ENCODE peak calls at places on chromosomes 2 and 18, in nine cellular contexts. U, R, O, I, F, Z, K, A and X are unnamed samples.
A peak's percentile ranks its signal among the peaks of the same experiment; 100 is the strongest.

GRCh38 chr2:219126555-219126954 is 34.1 kb downstream of the NHEJ1 start:
- DNase-seq in U (no peak), R (no peak), O (no peak), I (no peak), F (no peak), Z (no peak), K (no peak), A (no peak), X (peak; percentile 76)

GRCh38 chr18:13243363-13243762 is 24.8 kb downstream of the LDLRAD4 start:
- DNase-seq in U (no peak), R (no peak), O (no peak), I (no peak), F (no peak), Z (no peak), K (no peak), A (no peak), X (no peak)

GRCh38 chr18:4639628-4640310 is 184.7 kb upstream of the DLGAP1 start:
- DNase-seq in U (no peak), R (no peak), O (no peak), I (peak; percentile 93), F (no peak), Z (no peak), K (peak; percentile 14), A (no peak), X (no peak)

GRCh38 chr18:59623456-59624383 is 73.5 kb downstream of the CCBE1 start:
- DNase-seq in U (peak; percentile 75), R (no peak), O (no peak), I (no peak), F (no peak), Z (peak; percentile 63), K (peak; percentile 82), A (no peak), X (peak; percentile 19)

GRCh38 chr18:25234740-25235345 is 117.1 kb downstream of the ZNF521 start:
- DNase-seq in U (no peak), R (no peak), O (no peak), I (no peak), F (no peak), Z (no peak), K (no peak), A (peak; percentile 52), X (no peak)

GRCh38 chr2:70523996-70524965 is 29.3 kb downstream of the TGFA start:
- DNase-seq in U (peak; percentile 99), R (no peak), O (peak; percentile 86), I (no peak), F (peak; percentile 64), Z (peak; percentile 34), K (peak; percentile 86), A (no peak), X (peak; percentile 99)

GRCh38 chr18:23958036-23958435 is 56.5 kb upstream of the TTC39C start:
- DNase-seq in U (no peak), R (no peak), O (no peak), I (no peak), F (no peak), Z (no peak), K (peak; percentile 54), A (no peak), X (no peak)

GRCh38 chr2:220315098-220315785 is 687.8 kb downstream of the SLC4A3 start:
- DNase-seq in U (no peak), R (no peak), O (no peak), I (no peak), F (no peak), Z (no peak), K (no peak), A (no peak), X (no peak)

GRCh38 chr2:46202987-46203386 is 94.2 kb upstream of the EPAS1 start:
- DNase-seq in U (no peak), R (no peak), O (no peak), I (no peak), F (no peak), Z (no peak), K (no peak), A (no peak), X (no peak)

GRCh38 chr2:202172439-202173191 is 65.8 kb downstream of the SUMO1 start:
- DNase-seq in U (no peak), R (no peak), O (no peak), I (no peak), F (no peak), Z (peak; percentile 59), K (peak; percentile 42), A (no peak), X (no peak)

GRCh38 chr2:18856766-18857165 is 267.4 kb upstream of the NT5C1B start:
- DNase-seq in U (no peak), R (no peak), O (no peak), I (no peak), F (no peak), Z (no peak), K (peak; percentile 3), A (no peak), X (no peak)

GRCh38 chr2:38509322-38509946 is 93.3 kb downstream of the HNRNPLL start:
- DNase-seq in U (peak; percentile 62), R (no peak), O (no peak), I (no peak), F (no peak), Z (peak; percentile 82), K (peak; percentile 83), A (peak; percentile 85), X (peak; percentile 71)

GRCh38 chr2:219484343-219485200 is 14.1 kb upstream of the GMPPA start:
- DNase-seq in U (no peak), R (peak; percentile 63), O (no peak), I (no peak), F (peak; percentile 75), Z (no peak), K (no peak), A (no peak), X (no peak)

GRCh38 chr2:99680946-99681345 is 191.1 kb upstream of the REV1 start:
- DNase-seq in U (no peak), R (no peak), O (no peak), I (no peak), F (no peak), Z (peak; percentile 82), K (peak; percentile 83), A (no peak), X (peak; percentile 18)

GRCh38 chr18:10036479-10036878 is 122.7 kb downstream of the VAPA start:
- DNase-seq in U (no peak), R (no peak), O (no peak), I (no peak), F (no peak), Z (no peak), K (no peak), A (no peak), X (no peak)

GRCh38 chr2:101440127-101440738 is 34.7 kb downstream of the RFX8 start:
- DNase-seq in U (no peak), R (no peak), O (no peak), I (no peak), F (no peak), Z (peak; percentile 66), K (peak; percentile 73), A (peak; percentile 86), X (no peak)

GRCh38 chr2:155412599-155412998 is 714.1 kb downstream of the KCNJ3 start:
- DNase-seq in U (no peak), R (no peak), O (no peak), I (peak; percentile 78), F (peak; percentile 16), Z (no peak), K (no peak), A (no peak), X (no peak)

DNA sequence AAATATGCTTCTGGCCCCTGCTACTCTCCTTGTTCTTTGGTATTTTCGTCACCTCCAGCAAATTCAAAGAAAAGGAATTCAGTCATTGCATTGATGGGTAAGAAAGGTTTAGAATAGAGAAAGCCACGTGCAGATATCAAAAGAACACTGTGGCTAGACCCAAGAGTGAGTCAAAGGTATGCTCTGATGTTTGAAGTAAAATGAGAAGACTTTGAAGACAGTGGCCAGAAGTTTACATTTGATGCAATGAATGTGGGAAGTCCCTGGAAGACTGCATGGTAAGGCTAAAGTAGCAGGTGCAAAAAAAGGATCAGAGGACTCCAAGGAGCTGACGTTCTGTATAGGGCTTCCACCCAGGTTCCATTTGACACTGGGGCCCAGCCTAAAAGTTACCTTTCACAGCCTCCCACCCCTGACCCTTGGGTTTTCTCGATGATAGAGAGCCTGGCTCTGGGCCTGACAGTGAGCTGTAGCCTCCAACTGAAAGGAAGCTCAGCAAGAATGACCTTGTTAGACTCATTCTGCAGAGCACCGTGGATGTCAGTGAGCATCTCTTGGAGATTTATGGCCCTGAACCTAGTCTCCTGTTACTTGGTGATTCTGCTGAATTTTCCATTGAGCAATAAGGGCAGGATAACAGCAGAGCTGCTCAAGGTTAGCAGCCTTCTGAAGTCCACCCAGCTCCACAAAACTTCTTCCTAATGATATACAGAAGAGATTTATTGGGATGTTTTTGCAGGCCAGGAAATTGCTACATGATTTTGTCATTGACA is 223.7 kb upstream of the RBBP8 start:
- DNase-seq in U (no peak), R (no peak), O (no peak), I (no peak), F (no peak), Z (peak; percentile 31), K (peak; percentile 80), A (no peak), X (no peak)
- H2AFZ ChIP-seq in U (no peak overlapping the region), R (no peak overlapping the region), O (no peak overlapping the region), I (no peak overlapping the region), F (no peak overlapping the region), Z (no peak overlapping the region), K (no peak overlapping the region), A (no peak overlapping the region), X (no peak overlapping the region)

DNA sequence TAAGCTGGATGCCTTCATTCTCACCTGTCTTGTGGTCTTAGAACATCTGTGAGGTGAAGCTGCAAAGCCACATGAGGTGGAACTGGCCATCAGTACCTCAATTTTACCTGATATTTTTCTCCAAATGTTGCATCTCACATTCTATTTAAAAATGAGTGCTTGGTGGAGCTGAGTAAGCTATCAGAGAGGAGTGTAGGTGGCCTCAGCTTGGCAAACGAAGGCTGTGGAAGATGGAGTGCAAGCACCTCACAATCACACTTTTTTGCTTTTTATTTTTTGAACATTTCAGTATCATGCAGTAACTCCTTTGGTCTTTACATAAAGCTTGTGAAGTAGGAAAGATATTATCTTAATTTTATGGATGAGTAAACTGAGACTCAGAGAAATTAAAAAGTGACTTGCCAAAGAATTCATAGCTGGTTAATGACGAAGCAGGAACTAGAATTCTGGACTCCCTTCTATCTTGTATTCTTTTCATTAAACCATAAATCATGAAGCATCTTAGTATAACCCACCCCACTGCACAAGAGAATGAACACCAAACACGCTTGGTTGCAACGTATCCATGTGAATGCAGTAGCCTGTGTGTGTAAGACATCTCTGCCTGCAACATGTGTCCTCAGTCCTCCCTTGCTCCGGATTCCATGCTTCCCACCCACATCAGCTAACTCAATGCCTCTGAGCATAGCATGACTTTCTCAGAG is 27.2 kb downstream of the C2orf49 start:
- DNase-seq in U (no peak), R (no peak), O (no peak), I (no peak), F (no peak), Z (no peak), K (peak; percentile 65), A (no peak), X (no peak)
- TF ChIP-seq CTCF in U (no peak), R (no peak), O (no peak), I (no peak), F (no peak), Z (no peak), K (no peak), A (no peak), X (no peak)

GRCh38 chr2:172640389-172640788 is 84.5 kb downstream of the PDK1 start:
- DNase-seq in U (no peak), R (no peak), O (no peak), I (no peak), F (no peak), Z (peak; percentile 65), K (peak; percentile 5), A (no peak), X (peak; percentile 45)
- H2AFZ ChIP-seq in U (no peak overlapping the region), R (no peak overlapping the region), O (no peak overlapping the region), I (no peak overlapping the region), F (no peak overlapping the region), Z (no peak overlapping the region), K (peak overlapping the region; percentile 8), A (no peak overlapping the region), X (no peak overlapping the region)

GRCh38 chr18:6543330-6543908 is 128.7 kb upstream of the L3MBTL4 start:
- DNase-seq in U (peak; percentile 27), R (peak; percentile 42), O (no peak), I (peak; percentile 19), F (peak; percentile 64), Z (peak; percentile 55), K (peak; percentile 31), A (peak; percentile 60), X (peak; percentile 72)
- TF ChIP-seq CTCF in U (peak; percentile 42), R (peak; percentile 70), O (peak; percentile 3), I (peak; percentile 76), F (peak; percentile 76), Z (peak; percentile 59), K (peak; percentile 50), A (peak; percentile 26), X (peak; percentile 77)